ENCODE peak calls at places on chromosomes 1 and 21, in seven cellular contexts. N is foreskin fibroblast, Z is breast epithelium, X is ovary, S is OCI-LY7, C is dorsolateral prefrontal cortex, L is brain microvascular endothelial cell. K is an unnamed sample.

GRCh38 chr1:117815105-117815812 is 114.2 kb downstream of the GDAP2 start:
- DNase-seq in N (peak; percentile 71), Z (no peak), X (no peak), S (no peak), C (no peak), L (no peak), K (no peak)

GRCh38 chr1:214510914-214511638 is 40.3 kb downstream of the PTPN14 start:
- DNase-seq in N (no peak), Z (no peak), X (no peak), S (no peak), C (no peak), L (no peak), K (no peak)

GRCh38 chr1:58782308-58783089 is 1.3 kb downstream of the JUN start:
- DNase-seq in N (peak; percentile 60), Z (peak; percentile 56), X (peak; percentile 63), S (peak; percentile 57), C (peak; percentile 64), L (no peak), K (peak; percentile 92)

GRCh38 chr1:37288900-37289299 is 185.5 kb upstream of the ZC3H12A start:
- DNase-seq in N (no peak), Z (no peak), X (no peak), S (peak; percentile 98), C (no peak), L (no peak), K (no peak)

GRCh38 chr1:17250601-17251000 is 1.7 kb downstream of the PADI3 start:
- DNase-seq in N (peak; percentile 44), Z (peak; percentile 92), X (no peak), S (no peak), C (no peak), L (no peak), K (no peak)

GRCh38 chr1:39275836-39276507 is 71.5 kb downstream of the MACF1 start:
- DNase-seq in N (no peak), Z (no peak), X (no peak), S (no peak), C (no peak), L (no peak), K (no peak)

GRCh38 chr1:34547043-34547674 is 207.7 kb upstream of the GJB5 start:
- DNase-seq in N (no peak), Z (no peak), X (no peak), S (no peak), C (no peak), L (no peak), K (no peak)

GRCh38 chr1:59043796-59044195 is 253.1 kb upstream of the FGGY start:
- DNase-seq in N (peak; percentile 99), Z (peak; percentile 54), X (peak; percentile 36), S (no peak), C (no peak), L (peak; percentile 66), K (peak; percentile 52)

GRCh38 chr1:63794927-63795326 is 21.1 kb downstream of the ROR1 start:
- DNase-seq in N (no peak), Z (no peak), X (no peak), S (no peak), C (no peak), L (peak; percentile 61), K (no peak)

GRCh38 chr1:44653107-44653964 is 20.9 kb downstream of the TMEM53 start:
- DNase-seq in N (no peak), Z (no peak), X (no peak), S (no peak), C (no peak), L (no peak), K (no peak)

GRCh38 chr1:216464489-216464888 is 41.2 kb upstream of the USH2A start:
- DNase-seq in N (peak; percentile 81), Z (no peak), X (no peak), S (no peak), C (no peak), L (peak; percentile 77), K (no peak)

GRCh38 chr1:31579374-31579773 is 3.1 kb downstream of the TINAGL1 start:
- DNase-seq in N (no peak), Z (no peak), X (peak; percentile 71), S (no peak), C (no peak), L (no peak), K (no peak)

GRCh38 chr1:31580513-31580870 is 4.2 kb downstream of the TINAGL1 start:
- DNase-seq in N (no peak), Z (no peak), X (peak; percentile 61), S (no peak), C (no peak), L (no peak), K (no peak)

GRCh38 chr1:31583082-31583994 is 7.0 kb downstream of the TINAGL1 start:
- DNase-seq in N (no peak), Z (no peak), X (peak; percentile 75), S (no peak), C (no peak), L (no peak), K (peak; percentile 82)

GRCh38 chr1:31581821-31582810 is 5.8 kb downstream of the TINAGL1 start:
- DNase-seq in N (peak; percentile 30), Z (no peak), X (no peak), S (no peak), C (no peak), L (no peak), K (no peak)

DNA sequence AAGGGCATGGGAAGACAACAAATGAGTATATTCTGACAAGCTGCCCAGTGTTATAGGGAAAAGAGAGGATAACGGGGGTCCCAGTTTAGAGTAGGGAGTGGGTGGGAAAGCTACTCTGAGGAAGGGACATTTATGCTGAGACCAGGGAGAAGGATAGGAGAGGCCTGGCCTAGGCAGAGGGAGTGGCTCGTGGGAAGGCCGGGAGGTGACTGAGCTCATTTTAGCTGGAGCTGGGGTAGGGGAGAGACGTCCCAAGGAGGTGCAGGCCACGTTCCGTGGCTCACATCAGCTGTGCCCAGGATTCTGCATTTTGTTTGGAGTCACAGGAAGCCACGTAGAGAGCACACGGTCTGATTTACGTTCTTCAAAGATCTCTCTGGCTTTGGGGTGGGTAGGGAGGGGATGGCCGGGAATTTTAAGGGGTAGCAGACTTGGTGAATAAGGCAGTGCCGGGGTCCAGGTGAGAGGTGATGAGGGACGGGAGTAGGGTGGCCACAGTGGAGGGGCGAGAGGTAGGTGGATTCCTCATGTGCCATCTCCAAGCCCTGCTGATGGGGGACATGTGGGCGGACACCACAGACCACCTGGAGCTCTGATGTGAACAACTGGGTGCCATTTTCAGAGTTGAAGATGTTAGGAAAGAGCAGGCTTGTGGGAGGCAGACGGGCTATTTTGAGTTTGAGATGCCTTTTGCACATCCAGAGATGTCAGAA is 4.7 kb downstream of the TINAGL1 start:
- DNase-seq in N (no peak), Z (no peak), X (no peak), S (no peak), C (no peak), L (no peak), K (no peak)
- H3K4me3 ChIP-seq in N (no peak overlapping the region), Z (peak overlapping the region; percentile 72), X (no peak overlapping the region), S (no peak overlapping the region), C (no peak overlapping the region), L (no peak overlapping the region), K (no peak overlapping the region)

DNA sequence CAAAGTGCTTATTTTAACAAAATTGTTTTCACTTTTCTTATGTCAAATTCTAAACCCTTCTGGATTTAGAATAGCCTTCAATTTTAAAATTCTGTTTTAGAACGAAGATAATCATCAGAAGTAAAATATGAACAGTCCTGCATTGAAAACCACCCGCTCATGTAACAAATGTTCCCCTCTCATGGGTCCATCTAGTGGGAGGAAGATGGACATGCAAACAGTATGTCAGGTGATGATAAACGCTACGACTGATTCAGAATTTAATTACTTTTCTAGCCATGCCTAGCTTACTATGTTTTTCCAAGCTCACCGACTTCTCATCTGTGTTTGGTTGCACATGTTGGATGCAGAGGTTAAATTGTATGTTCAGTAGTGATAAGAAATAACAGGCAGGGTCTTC is 23.5 kb downstream of the SOD1 start:
- DNase-seq in N (no peak), Z (no peak), X (no peak), S (no peak), C (no peak), L (no peak), K (no peak)
- TF ChIP-seq CTCF in N (no peak), Z (no peak), X (no peak), S (peak; percentile 44), C (no peak), L (peak; percentile 34), K (no peak)

DNA sequence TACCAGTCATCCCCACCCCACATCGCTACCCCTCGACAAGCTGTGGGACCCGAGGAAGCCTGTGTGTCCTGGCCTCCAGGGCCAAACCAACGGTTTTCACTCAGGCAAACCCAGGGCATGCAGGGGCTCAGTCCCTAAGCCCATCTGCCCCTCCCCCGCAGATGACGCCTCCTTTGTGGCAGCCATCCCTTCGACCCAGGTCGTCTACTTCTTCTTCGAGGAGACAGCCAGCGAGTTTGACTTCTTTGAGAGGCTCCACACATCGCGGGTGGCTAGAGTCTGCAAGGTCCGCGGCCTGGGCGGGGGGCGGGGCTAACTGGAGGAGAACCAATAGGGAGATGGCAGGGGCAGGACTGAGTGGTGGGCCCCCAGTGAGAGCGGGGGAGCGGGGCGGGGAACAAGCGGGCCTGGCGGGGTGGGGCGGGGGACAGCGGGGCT is 7.4 kb downstream of the SEMA4A start:
- DNase-seq in N (peak; percentile 84), Z (peak; percentile 67), X (peak; percentile 88), S (no peak), C (peak; percentile 74), L (peak; percentile 65), K (peak; percentile 96)
- H3K4me3 ChIP-seq in N (peak overlapping the region; percentile 49), Z (peak overlapping the region; percentile 54), X (peak overlapping the region; percentile 43), S (no peak overlapping the region), C (peak overlapping the region; percentile 30), L (peak overlapping the region; percentile 45), K (no peak overlapping the region)

GRCh38 chr1:107327446-107327845 is 186.6 kb downstream of the NTNG1 start:
- DNase-seq in N (no peak), Z (no peak), X (no peak), S (no peak), C (no peak), L (no peak), K (no peak)
- TF ChIP-seq CTCF in N (no peak), Z (no peak), X (no peak), S (no peak), C (no peak), L (no peak), K (no peak)

GRCh38 chr1:151371340-151371739 is 1.2 kb downstream of the SELENBP1 start:
- DNase-seq in N (peak; percentile 75), Z (no peak), X (peak; percentile 68), S (no peak), C (peak; percentile 43), L (no peak), K (peak; percentile 49)
- H3K4me3 ChIP-seq in N (peak overlapping the region; percentile 84), Z (peak overlapping the region; percentile 52), X (peak overlapping the region; percentile 25), S (no peak overlapping the region), C (peak overlapping the region; percentile 7), L (no peak overlapping the region), K (no peak overlapping the region)

GRCh38 chr1:36083635-36084501 is at the start of gene TEKT2:
- DNase-seq in N (peak; percentile 35), Z (no peak), X (peak; percentile 55), S (no peak), C (peak; percentile 68), L (peak; percentile 21), K (no peak)
- TF ChIP-seq CTCF in N (no peak), Z (no peak), X (no peak), S (no peak), C (no peak), L (peak; percentile 17), K (no peak)

K was measured in lower leg skin.